ENCODE peak calls at places on chromosome 15, in nine cellular contexts. One of them, this sample, is unnamed.

GRCh38 chr15:70974004-70974832 is 81.6 kb downstream of the LRRC49 start:
- DNase-seq in kidney epithelial cell: no peak
- DNase-seq in substantia nigra: no peak
- DNase-seq in head of caudate nucleus: no peak
- DNase-seq in aorta: no peak
- DNase-seq in SIG-M5: no peak
- DNase-seq in stimulated activated CD4-positive, alpha-beta T cell treated with anti-CD3 and anti-CD28 coated beads, Interleukin-4, amount 100 ng/mL, for 1 hour: no peak
- DNase-seq in activated T-helper 1 cell treated with anti-CD3 and anti-CD28 coated beads, Interleukin-2, amount 50 U/mL, for 16 hours: no peak
- DNase-seq in erythroblast: no peak
- DNase-seq in this sample: no peak

GRCh38 chr15:96311639-96312038 is 18.9 kb upstream of the NR2F2 start:
- DNase-seq in kidney epithelial cell: no peak
- DNase-seq in substantia nigra: no peak
- DNase-seq in head of caudate nucleus: no peak
- DNase-seq in aorta: no peak
- DNase-seq in SIG-M5: no peak
- DNase-seq in stimulated activated CD4-positive, alpha-beta T cell treated with anti-CD3 and anti-CD28 coated beads, Interleukin-4, amount 100 ng/mL, for 1 hour: no peak
- DNase-seq in activated T-helper 1 cell treated with anti-CD3 and anti-CD28 coated beads, Interleukin-2, amount 50 U/mL, for 16 hours: no peak
- DNase-seq in erythroblast: no peak
- DNase-seq in this sample: no peak

GRCh38 chr15:31457631-31458526 is 131.2 kb downstream of the KLF13 start:
- DNase-seq in kidney epithelial cell: no peak
- DNase-seq in substantia nigra: no peak
- DNase-seq in head of caudate nucleus: no peak
- DNase-seq in aorta: peak
- DNase-seq in SIG-M5: no peak
- DNase-seq in stimulated activated CD4-positive, alpha-beta T cell treated with anti-CD3 and anti-CD28 coated beads, Interleukin-4, amount 100 ng/mL, for 1 hour: no peak
- DNase-seq in activated T-helper 1 cell treated with anti-CD3 and anti-CD28 coated beads, Interleukin-2, amount 50 U/mL, for 16 hours: no peak
- DNase-seq in erythroblast: no peak
- DNase-seq in this sample: no peak

GRCh38 chr15:76648732-76649444 is 256.3 kb downstream of the SCAPER start:
- DNase-seq in kidney epithelial cell: no peak
- DNase-seq in substantia nigra: no peak
- DNase-seq in head of caudate nucleus: no peak
- DNase-seq in aorta: no peak
- DNase-seq in SIG-M5: no peak
- DNase-seq in stimulated activated CD4-positive, alpha-beta T cell treated with anti-CD3 and anti-CD28 coated beads, Interleukin-4, amount 100 ng/mL, for 1 hour: no peak
- DNase-seq in activated T-helper 1 cell treated with anti-CD3 and anti-CD28 coated beads, Interleukin-2, amount 50 U/mL, for 16 hours: no peak
- DNase-seq in erythroblast: no peak
- DNase-seq in this sample: no peak

GRCh38 chr15:80512729-80513670 is 108.8 kb downstream of the ARNT2 start:
- DNase-seq in kidney epithelial cell: no peak
- DNase-seq in substantia nigra: no peak
- DNase-seq in head of caudate nucleus: no peak
- DNase-seq in aorta: no peak
- DNase-seq in SIG-M5: no peak
- DNase-seq in stimulated activated CD4-positive, alpha-beta T cell treated with anti-CD3 and anti-CD28 coated beads, Interleukin-4, amount 100 ng/mL, for 1 hour: no peak
- DNase-seq in activated T-helper 1 cell treated with anti-CD3 and anti-CD28 coated beads, Interleukin-2, amount 50 U/mL, for 16 hours: no peak
- DNase-seq in erythroblast: no peak
- DNase-seq in this sample: no peak

GRCh38 chr15:101489633-101490407 is at the start of gene PCSK6:
- DNase-seq in kidney epithelial cell: no peak
- DNase-seq in substantia nigra: no peak
- DNase-seq in head of caudate nucleus: peak
- DNase-seq in aorta: no peak
- DNase-seq in SIG-M5: no peak
- DNase-seq in stimulated activated CD4-positive, alpha-beta T cell treated with anti-CD3 and anti-CD28 coated beads, Interleukin-4, amount 100 ng/mL, for 1 hour: no peak
- DNase-seq in activated T-helper 1 cell treated with anti-CD3 and anti-CD28 coated beads, Interleukin-2, amount 50 U/mL, for 16 hours: no peak
- DNase-seq in erythroblast: peak
- DNase-seq in this sample: no peak

GRCh38 chr15:74328331-74329056 is 39.0 kb downstream of the CYP11A1 start:
- DNase-seq in kidney epithelial cell: no peak
- DNase-seq in substantia nigra: no peak
- DNase-seq in head of caudate nucleus: no peak
- DNase-seq in aorta: no peak
- DNase-seq in SIG-M5: no peak
- DNase-seq in stimulated activated CD4-positive, alpha-beta T cell treated with anti-CD3 and anti-CD28 coated beads, Interleukin-4, amount 100 ng/mL, for 1 hour: no peak
- DNase-seq in activated T-helper 1 cell treated with anti-CD3 and anti-CD28 coated beads, Interleukin-2, amount 50 U/mL, for 16 hours: no peak
- DNase-seq in erythroblast: no peak
- DNase-seq in this sample: no peak

GRCh38 chr15:78838480-78838879 is 27.2 kb upstream of the ADAMTS7 start:
- DNase-seq in kidney epithelial cell: no peak
- DNase-seq in substantia nigra: no peak
- DNase-seq in head of caudate nucleus: no peak
- DNase-seq in aorta: peak
- DNase-seq in SIG-M5: no peak
- DNase-seq in stimulated activated CD4-positive, alpha-beta T cell treated with anti-CD3 and anti-CD28 coated beads, Interleukin-4, amount 100 ng/mL, for 1 hour: no peak
- DNase-seq in activated T-helper 1 cell treated with anti-CD3 and anti-CD28 coated beads, Interleukin-2, amount 50 U/mL, for 16 hours: no peak
- DNase-seq in erythroblast: no peak
- DNase-seq in this sample: no peak

GRCh38 chr15:83653639-83654378 is at the start of gene ADAMTSL3:
- DNase-seq in kidney epithelial cell: no peak
- DNase-seq in substantia nigra: no peak
- DNase-seq in head of caudate nucleus: peak
- DNase-seq in aorta: peak
- DNase-seq in SIG-M5: no peak
- DNase-seq in stimulated activated CD4-positive, alpha-beta T cell treated with anti-CD3 and anti-CD28 coated beads, Interleukin-4, amount 100 ng/mL, for 1 hour: no peak
- DNase-seq in activated T-helper 1 cell treated with anti-CD3 and anti-CD28 coated beads, Interleukin-2, amount 50 U/mL, for 16 hours: no peak
- DNase-seq in erythroblast: peak
- DNase-seq in this sample: no peak

GRCh38 chr15:84889313-84889990 is 5.0 kb downstream of the SLC28A1 start:
- DNase-seq in kidney epithelial cell: no peak
- DNase-seq in substantia nigra: no peak
- DNase-seq in head of caudate nucleus: peak
- DNase-seq in aorta: no peak
- DNase-seq in SIG-M5: no peak
- DNase-seq in stimulated activated CD4-positive, alpha-beta T cell treated with anti-CD3 and anti-CD28 coated beads, Interleukin-4, amount 100 ng/mL, for 1 hour: no peak
- DNase-seq in activated T-helper 1 cell treated with anti-CD3 and anti-CD28 coated beads, Interleukin-2, amount 50 U/mL, for 16 hours: no peak
- DNase-seq in erythroblast: no peak
- DNase-seq in this sample: no peak

GRCh38 chr15:83153288-83153687 is 45.8 kb downstream of the TM6SF1 start:
- DNase-seq in kidney epithelial cell: no peak
- DNase-seq in substantia nigra: no peak
- DNase-seq in head of caudate nucleus: no peak
- DNase-seq in aorta: no peak
- DNase-seq in SIG-M5: no peak
- DNase-seq in stimulated activated CD4-positive, alpha-beta T cell treated with anti-CD3 and anti-CD28 coated beads, Interleukin-4, amount 100 ng/mL, for 1 hour: no peak
- DNase-seq in activated T-helper 1 cell treated with anti-CD3 and anti-CD28 coated beads, Interleukin-2, amount 50 U/mL, for 16 hours: no peak
- DNase-seq in erythroblast: no peak
- DNase-seq in this sample: no peak

GRCh38 chr15:36605626-36606263 is 26.3 kb downstream of the CDIN1 start:
- DNase-seq in kidney epithelial cell: no peak
- DNase-seq in substantia nigra: no peak
- DNase-seq in head of caudate nucleus: no peak
- DNase-seq in aorta: no peak
- DNase-seq in SIG-M5: no peak
- DNase-seq in stimulated activated CD4-positive, alpha-beta T cell treated with anti-CD3 and anti-CD28 coated beads, Interleukin-4, amount 100 ng/mL, for 1 hour: no peak
- DNase-seq in activated T-helper 1 cell treated with anti-CD3 and anti-CD28 coated beads, Interleukin-2, amount 50 U/mL, for 16 hours: no peak
- DNase-seq in erythroblast: no peak
- DNase-seq in this sample: no peak

GRCh38 chr15:57751177-57751800 is 44.8 kb downstream of the POLR2M start:
- DNase-seq in kidney epithelial cell: no peak
- DNase-seq in substantia nigra: no peak
- DNase-seq in head of caudate nucleus: no peak
- DNase-seq in aorta: no peak
- DNase-seq in SIG-M5: no peak
- DNase-seq in stimulated activated CD4-positive, alpha-beta T cell treated with anti-CD3 and anti-CD28 coated beads, Interleukin-4, amount 100 ng/mL, for 1 hour: no peak
- DNase-seq in activated T-helper 1 cell treated with anti-CD3 and anti-CD28 coated beads, Interleukin-2, amount 50 U/mL, for 16 hours: no peak
- DNase-seq in erythroblast: no peak
- DNase-seq in this sample: no peak

GRCh38 chr15:38894260-38894948 is 329.8 kb upstream of the RASGRP1 start:
- DNase-seq in kidney epithelial cell: peak
- DNase-seq in substantia nigra: no peak
- DNase-seq in head of caudate nucleus: no peak
- DNase-seq in aorta: no peak
- DNase-seq in SIG-M5: no peak
- DNase-seq in stimulated activated CD4-positive, alpha-beta T cell treated with anti-CD3 and anti-CD28 coated beads, Interleukin-4, amount 100 ng/mL, for 1 hour: no peak
- DNase-seq in activated T-helper 1 cell treated with anti-CD3 and anti-CD28 coated beads, Interleukin-2, amount 50 U/mL, for 16 hours: no peak
- DNase-seq in erythroblast: no peak
- DNase-seq in this sample: no peak

GRCh38 chr15:74752486-74753395 is 4.1 kb downstream of the CYP1A2 start:
- DNase-seq in kidney epithelial cell: peak
- DNase-seq in substantia nigra: no peak
- DNase-seq in head of caudate nucleus: no peak
- DNase-seq in aorta: no peak
- DNase-seq in SIG-M5: no peak
- DNase-seq in stimulated activated CD4-positive, alpha-beta T cell treated with anti-CD3 and anti-CD28 coated beads, Interleukin-4, amount 100 ng/mL, for 1 hour: no peak
- DNase-seq in activated T-helper 1 cell treated with anti-CD3 and anti-CD28 coated beads, Interleukin-2, amount 50 U/mL, for 16 hours: no peak
- DNase-seq in erythroblast: no peak
- DNase-seq in this sample: no peak

GRCh38 chr15:52104532-52105004 is 8.0 kb downstream of the BCL2L10 start:
- DNase-seq in kidney epithelial cell: no peak
- DNase-seq in substantia nigra: no peak
- DNase-seq in head of caudate nucleus: no peak
- DNase-seq in aorta: no peak
- DNase-seq in SIG-M5: no peak
- DNase-seq in stimulated activated CD4-positive, alpha-beta T cell treated with anti-CD3 and anti-CD28 coated beads, Interleukin-4, amount 100 ng/mL, for 1 hour: no peak
- DNase-seq in activated T-helper 1 cell treated with anti-CD3 and anti-CD28 coated beads, Interleukin-2, amount 50 U/mL, for 16 hours: no peak
- DNase-seq in erythroblast: no peak
- DNase-seq in this sample: no peak

GRCh38 chr15:73183071-73183470 is 130.8 kb downstream of the NEO1 start:
- DNase-seq in kidney epithelial cell: no peak
- DNase-seq in substantia nigra: no peak
- DNase-seq in head of caudate nucleus: no peak
- DNase-seq in aorta: no peak
- DNase-seq in SIG-M5: no peak
- DNase-seq in stimulated activated CD4-positive, alpha-beta T cell treated with anti-CD3 and anti-CD28 coated beads, Interleukin-4, amount 100 ng/mL, for 1 hour: no peak
- DNase-seq in activated T-helper 1 cell treated with anti-CD3 and anti-CD28 coated beads, Interleukin-2, amount 50 U/mL, for 16 hours: no peak
- DNase-seq in erythroblast: no peak
- DNase-seq in this sample: no peak

GRCh38 chr15:99424131-99424571 is 141.6 kb upstream of the MEF2A start:
- DNase-seq in kidney epithelial cell: no peak
- DNase-seq in substantia nigra: no peak
- DNase-seq in head of caudate nucleus: peak
- DNase-seq in aorta: no peak
- DNase-seq in SIG-M5: no peak
- DNase-seq in stimulated activated CD4-positive, alpha-beta T cell treated with anti-CD3 and anti-CD28 coated beads, Interleukin-4, amount 100 ng/mL, for 1 hour: no peak
- DNase-seq in activated T-helper 1 cell treated with anti-CD3 and anti-CD28 coated beads, Interleukin-2, amount 50 U/mL, for 16 hours: no peak
- DNase-seq in erythroblast: no peak
- DNase-seq in this sample: no peak

GRCh38 chr15:35117508-35118280 is 32.6 kb upstream of the NANOGP8 start:
- DNase-seq in kidney epithelial cell: no peak
- DNase-seq in substantia nigra: no peak
- DNase-seq in head of caudate nucleus: no peak
- DNase-seq in aorta: no peak
- DNase-seq in SIG-M5: no peak
- DNase-seq in stimulated activated CD4-positive, alpha-beta T cell treated with anti-CD3 and anti-CD28 coated beads, Interleukin-4, amount 100 ng/mL, for 1 hour: no peak
- DNase-seq in activated T-helper 1 cell treated with anti-CD3 and anti-CD28 coated beads, Interleukin-2, amount 50 U/mL, for 16 hours: no peak
- DNase-seq in erythroblast: no peak
- DNase-seq in this sample: no peak

GRCh38 chr15:35519536-35520149 is 26.3 kb downstream of the DPH6 start:
- DNase-seq in kidney epithelial cell: no peak
- DNase-seq in substantia nigra: no peak
- DNase-seq in head of caudate nucleus: no peak
- DNase-seq in aorta: no peak
- DNase-seq in SIG-M5: no peak
- DNase-seq in stimulated activated CD4-positive, alpha-beta T cell treated with anti-CD3 and anti-CD28 coated beads, Interleukin-4, amount 100 ng/mL, for 1 hour: no peak
- DNase-seq in activated T-helper 1 cell treated with anti-CD3 and anti-CD28 coated beads, Interleukin-2, amount 50 U/mL, for 16 hours: no peak
- DNase-seq in erythroblast: peak
- DNase-seq in this sample: peak

GRCh38 chr15:94070341-94071275 is 160.8 kb upstream of the MCTP2 start:
- DNase-seq in kidney epithelial cell: peak
- DNase-seq in substantia nigra: peak
- DNase-seq in head of caudate nucleus: no peak
- DNase-seq in aorta: no peak
- DNase-seq in SIG-M5: no peak
- DNase-seq in stimulated activated CD4-positive, alpha-beta T cell treated with anti-CD3 and anti-CD28 coated beads, Interleukin-4, amount 100 ng/mL, for 1 hour: no peak
- DNase-seq in activated T-helper 1 cell treated with anti-CD3 and anti-CD28 coated beads, Interleukin-2, amount 50 U/mL, for 16 hours: no peak
- DNase-seq in erythroblast: no peak
- DNase-seq in this sample: no peak

GRCh38 chr15:86903642-86904421 is 824.2 kb downstream of the AGBL1 start:
- DNase-seq in kidney epithelial cell: no peak
- DNase-seq in substantia nigra: no peak
- DNase-seq in head of caudate nucleus: no peak
- DNase-seq in aorta: no peak
- DNase-seq in SIG-M5: no peak
- DNase-seq in stimulated activated CD4-positive, alpha-beta T cell treated with anti-CD3 and anti-CD28 coated beads, Interleukin-4, amount 100 ng/mL, for 1 hour: no peak
- DNase-seq in activated T-helper 1 cell treated with anti-CD3 and anti-CD28 coated beads, Interleukin-2, amount 50 U/mL, for 16 hours: no peak
- DNase-seq in erythroblast: no peak
- DNase-seq in this sample: no peak

GRCh38 chr15:85411992-85412538 is 31.7 kb downstream of the AKAP13 start:
- DNase-seq in kidney epithelial cell: no peak
- DNase-seq in substantia nigra: no peak
- DNase-seq in head of caudate nucleus: no peak
- DNase-seq in aorta: no peak
- DNase-seq in SIG-M5: no peak
- DNase-seq in stimulated activated CD4-positive, alpha-beta T cell treated with anti-CD3 and anti-CD28 coated beads, Interleukin-4, amount 100 ng/mL, for 1 hour: no peak
- DNase-seq in activated T-helper 1 cell treated with anti-CD3 and anti-CD28 coated beads, Interleukin-2, amount 50 U/mL, for 16 hours: no peak
- DNase-seq in erythroblast: no peak
- DNase-seq in this sample: no peak

GRCh38 chr15:55250392-55250791 is 39.2 kb downstream of the RAB27A start:
- DNase-seq in kidney epithelial cell: no peak
- DNase-seq in substantia nigra: no peak
- DNase-seq in head of caudate nucleus: no peak
- DNase-seq in aorta: no peak
- DNase-seq in SIG-M5: peak
- DNase-seq in stimulated activated CD4-positive, alpha-beta T cell treated with anti-CD3 and anti-CD28 coated beads, Interleukin-4, amount 100 ng/mL, for 1 hour: no peak
- DNase-seq in activated T-helper 1 cell treated with anti-CD3 and anti-CD28 coated beads, Interleukin-2, amount 50 U/mL, for 16 hours: no peak
- DNase-seq in erythroblast: peak
- DNase-seq in this sample: peak

GRCh38 chr15:92843819-92844218 is 56.3 kb upstream of the CHD2 start:
- DNase-seq in kidney epithelial cell: no peak
- DNase-seq in substantia nigra: no peak
- DNase-seq in head of caudate nucleus: no peak
- DNase-seq in aorta: no peak
- DNase-seq in SIG-M5: no peak
- DNase-seq in stimulated activated CD4-positive, alpha-beta T cell treated with anti-CD3 and anti-CD28 coated beads, Interleukin-4, amount 100 ng/mL, for 1 hour: no peak
- DNase-seq in activated T-helper 1 cell treated with anti-CD3 and anti-CD28 coated beads, Interleukin-2, amount 50 U/mL, for 16 hours: no peak
- DNase-seq in erythroblast: no peak
- DNase-seq in this sample: no peak

GRCh38 chr15:62601779-62602540 is 436.9 kb upstream of the C2CD4B start:
- DNase-seq in kidney epithelial cell: no peak
- DNase-seq in substantia nigra: no peak
- DNase-seq in head of caudate nucleus: no peak
- DNase-seq in aorta: no peak
- DNase-seq in SIG-M5: no peak
- DNase-seq in stimulated activated CD4-positive, alpha-beta T cell treated with anti-CD3 and anti-CD28 coated beads, Interleukin-4, amount 100 ng/mL, for 1 hour: no peak
- DNase-seq in activated T-helper 1 cell treated with anti-CD3 and anti-CD28 coated beads, Interleukin-2, amount 50 U/mL, for 16 hours: no peak
- DNase-seq in erythroblast: no peak
- DNase-seq in this sample: no peak

GRCh38 chr15:82047493-82048446 is 2.0 kb upstream of the MEX3B start:
- DNase-seq in kidney epithelial cell: no peak
- DNase-seq in substantia nigra: peak
- DNase-seq in head of caudate nucleus: peak
- DNase-seq in aorta: no peak
- DNase-seq in SIG-M5: no peak
- DNase-seq in stimulated activated CD4-positive, alpha-beta T cell treated with anti-CD3 and anti-CD28 coated beads, Interleukin-4, amount 100 ng/mL, for 1 hour: no peak
- DNase-seq in activated T-helper 1 cell treated with anti-CD3 and anti-CD28 coated beads, Interleukin-2, amount 50 U/mL, for 16 hours: no peak
- DNase-seq in erythroblast: no peak
- DNase-seq in this sample: no peak

GRCh38 chr15:78597583-78597982 is 23.2 kb downstream of the CHRNA3 start:
- DNase-seq in kidney epithelial cell: no peak
- DNase-seq in substantia nigra: no peak
- DNase-seq in head of caudate nucleus: no peak
- DNase-seq in aorta: no peak
- DNase-seq in SIG-M5: no peak
- DNase-seq in stimulated activated CD4-positive, alpha-beta T cell treated with anti-CD3 and anti-CD28 coated beads, Interleukin-4, amount 100 ng/mL, for 1 hour: no peak
- DNase-seq in activated T-helper 1 cell treated with anti-CD3 and anti-CD28 coated beads, Interleukin-2, amount 50 U/mL, for 16 hours: no peak
- DNase-seq in erythroblast: no peak
- DNase-seq in this sample: no peak

GRCh38 chr15:40274350-40275274 is 8.3 kb downstream of the ANKRD63 start:
- DNase-seq in kidney epithelial cell: no peak
- DNase-seq in substantia nigra: peak
- DNase-seq in head of caudate nucleus: peak
- DNase-seq in aorta: peak
- DNase-seq in SIG-M5: no peak
- DNase-seq in stimulated activated CD4-positive, alpha-beta T cell treated with anti-CD3 and anti-CD28 coated beads, Interleukin-4, amount 100 ng/mL, for 1 hour: peak
- DNase-seq in activated T-helper 1 cell treated with anti-CD3 and anti-CD28 coated beads, Interleukin-2, amount 50 U/mL, for 16 hours: peak
- DNase-seq in erythroblast: peak
- DNase-seq in this sample: no peak

GRCh38 chr15:33742807-33743206 is 225.5 kb upstream of the CHRM5 start:
- DNase-seq in kidney epithelial cell: no peak
- DNase-seq in substantia nigra: no peak
- DNase-seq in head of caudate nucleus: no peak
- DNase-seq in aorta: no peak
- DNase-seq in SIG-M5: no peak
- DNase-seq in stimulated activated CD4-positive, alpha-beta T cell treated with anti-CD3 and anti-CD28 coated beads, Interleukin-4, amount 100 ng/mL, for 1 hour: no peak
- DNase-seq in activated T-helper 1 cell treated with anti-CD3 and anti-CD28 coated beads, Interleukin-2, amount 50 U/mL, for 16 hours: no peak
- DNase-seq in erythroblast: no peak
- DNase-seq in this sample: no peak

GRCh38 chr15:42355291-42355690 is 4.0 kb upstream of the CAPN3 start:
- DNase-seq in kidney epithelial cell: no peak
- DNase-seq in substantia nigra: no peak
- DNase-seq in head of caudate nucleus: no peak
- DNase-seq in aorta: no peak
- DNase-seq in SIG-M5: no peak
- DNase-seq in stimulated activated CD4-positive, alpha-beta T cell treated with anti-CD3 and anti-CD28 coated beads, Interleukin-4, amount 100 ng/mL, for 1 hour: no peak
- DNase-seq in activated T-helper 1 cell treated with anti-CD3 and anti-CD28 coated beads, Interleukin-2, amount 50 U/mL, for 16 hours: no peak
- DNase-seq in erythroblast: no peak
- DNase-seq in this sample: no peak

This sample was measured in GF-D8.